ENCODE peak calls at places on chromosomes 12 and 14, in seven cellular contexts. N is left ventricle myocardium inferior, C is NT2/D1, D is transverse colon, R is lower lobe of right lung, T is body of pancreas, M is Karpas-422. K is an unnamed sample.

GRCh38 chr12:47079894-47080724 is at the start of gene AMIGO2:
- DNase-seq in N (peak; percentile 51), D (peak; percentile 36), M (peak; percentile 63), R (peak; percentile 72), T (peak; percentile 64), C (no peak), K (peak; percentile 83)

GRCh38 chr12:46304080-46304479 is 35.2 kb upstream of the SLC38A1 start:
- DNase-seq in C (no peak), T (no peak), R (no peak), M (no peak), D (no peak), N (no peak), K (no peak)

GRCh38 chr14:102819790-102820330 is 42.6 kb downstream of the TRAF3 start:
- DNase-seq in R (no peak), N (no peak), T (no peak), C (no peak), D (no peak), M (no peak), K (no peak)

GRCh38 chr14:98756749-98757148 is 515.2 kb downstream of the BCL11B start:
- DNase-seq in T (no peak), R (no peak), C (no peak), D (no peak), N (no peak), M (no peak), K (no peak)

GRCh38 chr14:92680781-92681650 is 67.4 kb downstream of the LGMN start:
- DNase-seq in T (peak; percentile 72), D (peak; percentile 85), R (peak; percentile 84), M (peak; percentile 93), C (peak; percentile 35), N (peak; percentile 69), K (peak; percentile 89)

GRCh38 chr14:90577661-90578282 is 180.9 kb downstream of the CALM1 start:
- DNase-seq in N (peak; percentile 73), T (no peak), M (peak; percentile 48), C (no peak), D (no peak), R (no peak), K (peak; percentile 87)

GRCh38 chr14:102584871-102585869 is 7.3 kb upstream of the RCOR1 start:
- DNase-seq in M (no peak), R (peak; percentile 40), T (no peak), N (no peak), D (peak; percentile 56), C (no peak), K (peak; percentile 48)

GRCh38 chr14:64702493-64703392 is 1.5 kb upstream of the PLEKHG3 start:
- DNase-seq in R (peak; percentile 80), T (peak; percentile 85), N (no peak), M (no peak), D (peak; percentile 81), C (no peak), K (no peak)

GRCh38 chr14:52068741-52069616 is at the start of gene NID2:
- DNase-seq in M (no peak), N (peak; percentile 91), D (peak; percentile 82), T (peak; percentile 81), R (peak; percentile 60), C (peak; percentile 76), K (peak; percentile 89)

GRCh38 chr12:76790564-76791552 is 26.9 kb downstream of the ZDHHC17 start:
- DNase-seq in C (no peak), R (no peak), D (no peak), T (no peak), N (no peak), M (peak; percentile 69), K (no peak)

GRCh38 chr14:66401447-66402095 is 84.6 kb upstream of the CCDC196 start:
- DNase-seq in T (peak; percentile 35), D (no peak), R (no peak), N (no peak), C (no peak), M (no peak), K (no peak)

GRCh38 chr14:22112004-22112403 is 438.4 kb upstream of the OR4E1 start:
- DNase-seq in C (no peak), R (no peak), T (no peak), N (no peak), M (peak; percentile 80), D (no peak), K (peak; percentile 21)

GRCh38 chr12:119772431-119772830 is 104.5 kb downstream of the PRKAB1 start:
- DNase-seq in D (no peak), N (no peak), M (no peak), R (no peak), T (no peak), C (no peak), K (no peak)

GRCh38 chr12:55931780-55932545 is 1.0 kb downstream of the DGKA start:
- DNase-seq in C (no peak), N (peak; percentile 68), D (peak; percentile 70), M (peak; percentile 75), T (peak; percentile 72), R (peak; percentile 74), K (peak; percentile 87)

GRCh38 chr14:37707716-37708115 is 112.3 kb downstream of the TTC6 start:
- DNase-seq in M (no peak), C (no peak), N (no peak), R (no peak), T (no peak), D (no peak), K (no peak)

DNA sequence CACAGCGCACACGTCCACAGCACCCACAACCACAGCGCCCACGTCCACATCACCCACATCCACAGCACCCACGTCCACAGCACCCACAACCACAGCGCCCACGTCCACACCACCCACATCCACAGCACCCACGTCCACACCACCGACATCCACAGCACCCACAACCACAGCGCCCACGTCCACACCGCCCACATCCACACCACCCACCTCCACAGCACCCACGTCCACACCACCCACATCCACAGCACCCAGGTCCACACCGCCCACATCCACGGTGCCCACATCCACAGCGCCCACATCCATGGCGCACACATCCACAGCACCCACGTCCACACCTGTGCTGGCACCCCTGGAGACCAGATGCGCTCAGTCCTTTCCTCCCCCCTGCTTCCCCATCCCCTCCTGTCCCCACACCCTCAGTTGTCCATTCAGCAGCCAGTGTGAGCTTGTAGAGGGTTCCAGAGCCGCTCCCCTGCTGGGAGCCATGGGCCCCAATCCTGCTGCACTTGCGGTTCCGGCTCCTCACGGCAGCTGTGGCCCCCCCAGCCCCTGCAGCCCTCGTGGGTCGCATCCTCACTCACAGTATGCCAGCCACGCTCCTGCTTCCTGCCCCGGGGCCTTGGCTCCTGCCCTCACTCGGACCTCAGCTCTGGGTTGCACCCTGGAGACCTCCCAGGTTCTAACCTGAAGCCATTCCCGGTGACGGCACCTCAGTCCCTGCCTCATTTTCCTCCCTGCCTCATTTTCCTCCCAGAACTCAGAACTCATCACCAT is 37.8 kb downstream of the GALNT9 start:
- DNase-seq in M (no peak), R (peak; percentile 29), C (no peak), N (no peak), D (no peak), T (no peak), K (no peak)
- H3K9me3 ChIP-seq in M (peaks cover 10% of the 10 kb centered on the region), R (no peaks in the 10 kb centered on the region), C (peaks cover 4% of the 10 kb centered on the region), N (no peaks in the 10 kb centered on the region), D (no peaks in the 10 kb centered on the region), T (no peaks in the 10 kb centered on the region), K (no peaks in the 10 kb centered on the region)

GRCh38 chr14:95467657-95468056 is 48.8 kb downstream of the SYNE3 start:
- DNase-seq in N (peak; percentile 49), M (no peak), T (peak; percentile 14), R (no peak), D (no peak), C (no peak), K (no peak)
- H3K4me1 ChIP-seq in N (peaks cover 85% of the 10 kb centered on the region), M (peaks cover 7% of the 10 kb centered on the region), T (no peaks in the 10 kb centered on the region), R (peaks cover 19% of the 10 kb centered on the region), D (peaks cover 31% of the 10 kb centered on the region), C (no peaks in the 10 kb centered on the region), K (peaks cover 18% of the 10 kb centered on the region)

GRCh38 chr12:15049456-15050153 is 76.8 kb downstream of the PDE6H start:
- DNase-seq in C (no peak), D (no peak), M (no peak), R (no peak), T (no peak), N (no peak), K (no peak)
- H3K4me3 ChIP-seq in C (no peak overlapping the region), D (no peak overlapping the region), M (no peak overlapping the region), R (no peak overlapping the region), T (no peak overlapping the region), N (no peak overlapping the region), K (no peak overlapping the region)

GRCh38 chr12:132926417-132926833 is 29.7 kb downstream of the ZNF605 start:
- DNase-seq in R (no peak), N (no peak), T (no peak), D (no peak), C (no peak), M (no peak), K (no peak)
- H3K9me3 ChIP-seq in R (peaks cover 99% of the 10 kb centered on the region), N (peaks cover 100% of the 10 kb centered on the region), T (peaks cover 25% of the 10 kb centered on the region), D (peaks cover 94% of the 10 kb centered on the region), C (peaks cover 99% of the 10 kb centered on the region), M (peaks cover 72% of the 10 kb centered on the region), K (peaks cover 43% of the 10 kb centered on the region)

DNA sequence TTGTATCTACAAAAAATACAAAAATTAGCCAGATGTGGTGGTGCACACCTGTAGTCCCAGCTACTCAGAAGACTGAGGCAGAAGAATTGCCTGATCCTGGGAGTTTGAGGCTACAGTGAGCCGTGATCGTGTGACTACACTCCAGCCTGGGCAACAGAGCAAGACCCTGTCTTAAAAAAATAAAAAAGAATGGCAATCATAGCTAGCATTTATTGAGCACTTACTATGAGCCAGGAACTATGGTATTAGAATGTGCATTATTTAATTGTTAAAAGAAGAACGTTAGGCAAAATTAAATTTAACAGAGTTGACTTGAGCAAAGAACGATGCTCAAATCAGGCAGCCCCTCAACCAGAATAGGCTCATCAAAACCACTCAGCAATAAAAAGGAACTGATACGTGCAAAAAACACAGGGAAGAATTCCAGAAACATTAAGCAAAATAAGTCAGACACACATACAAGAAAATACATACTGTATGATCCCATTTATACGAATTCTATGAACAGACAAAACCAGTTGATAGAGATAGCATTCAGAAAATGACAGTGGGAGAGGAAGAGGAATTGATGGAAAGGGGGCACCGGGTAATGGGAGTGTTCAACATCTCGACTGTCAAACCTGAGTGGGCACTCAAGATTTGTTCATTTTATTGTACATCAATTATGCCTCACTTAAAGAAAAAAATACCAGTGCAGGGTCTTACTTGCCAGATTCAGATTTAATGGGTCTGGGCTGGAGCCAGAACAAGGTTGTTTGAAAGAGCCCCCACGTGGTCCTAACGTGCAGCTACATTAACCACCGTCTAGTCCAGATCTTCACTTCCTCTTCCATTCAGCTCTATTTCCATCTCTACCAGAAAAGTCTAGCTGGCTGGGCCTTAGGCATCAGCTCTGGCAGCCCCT is 8.0 kb downstream of the SCNN1A start:
- DNase-seq in R (peak; percentile 44), N (no peak), C (no peak), T (no peak), D (no peak), M (peak; percentile 83), K (no peak)
- H3K4me1 ChIP-seq in R (peaks cover 78% of the 10 kb centered on the region), N (peaks cover 14% of the 10 kb centered on the region), C (peaks cover 17% of the 10 kb centered on the region), T (peaks cover 34% of the 10 kb centered on the region), D (peaks cover 61% of the 10 kb centered on the region), M (peaks cover 2% of the 10 kb centered on the region), K (no peaks in the 10 kb centered on the region)

GRCh38 chr14:39035336-39035735 is 67.7 kb downstream of the SEC23A start:
- DNase-seq in D (no peak), R (no peak), T (no peak), C (no peak), M (no peak), N (no peak), K (no peak)
- H3K4me3 ChIP-seq in D (no peak overlapping the region), R (no peak overlapping the region), T (no peak overlapping the region), C (no peak overlapping the region), M (no peak overlapping the region), N (no peak overlapping the region), K (no peak overlapping the region)

K was measured in right cardiac atrium.